ENCODE peak calls at places on chromosomes 1 and 21, in six cellular contexts. F, H, O, G, E and P are unnamed samples.

GRCh38 chr1:40187399-40187798 is 26.2 kb downstream of the RLF start:
- DNase-seq in F (no peak), H (no peak), O (no peak), G (no peak), E (no peak), P (no peak)

GRCh38 chr1:228366851-228367741 is 39.5 kb downstream of the TRIM11 start:
- DNase-seq in F (peak), H (no peak), O (no peak), G (no peak), E (peak), P (no peak)

GRCh38 chr1:47325530-47325929 is 8.1 kb upstream of the CMPK1 start:
- DNase-seq in F (no peak), H (no peak), O (no peak), G (no peak), E (no peak), P (no peak)

GRCh38 chr1:71304125-71304524 is 223.3 kb upstream of the ZRANB2 start:
- DNase-seq in F (no peak), H (no peak), O (no peak), G (no peak), E (no peak), P (no peak)

GRCh38 chr1:53957231-53957818 is 11.2 kb downstream of the LRRC42 start:
- DNase-seq in F (no peak), H (no peak), O (no peak), G (no peak), E (no peak), P (no peak)

GRCh38 chr21:44991538-44992483 is 52.0 kb downstream of the SLX9 start:
- DNase-seq in F (peak), H (no peak), O (no peak), G (no peak), E (peak), P (no peak)

GRCh38 chr1:9246841-9247785 is 12.5 kb downstream of the H6PD start:
- DNase-seq in F (no peak), H (no peak), O (no peak), G (no peak), E (peak), P (no peak)

GRCh38 chr1:224498574-224499170 is 64.1 kb upstream of the WDR26 start:
- DNase-seq in F (no peak), H (no peak), O (no peak), G (peak), E (peak), P (no peak)

GRCh38 chr1:213297021-213297420 is 246.0 kb downstream of the RPS6KC1 start:
- DNase-seq in F (no peak), H (no peak), O (no peak), G (no peak), E (no peak), P (no peak)

GRCh38 chr1:231612393-231613089 is 14.0 kb upstream of the DISC1 start:
- DNase-seq in F (no peak), H (no peak), O (no peak), G (peak), E (peak), P (no peak)

GRCh38 chr1:29569971-29570634 is 333.8 kb downstream of the PTPRU start:
- DNase-seq in F (peak), H (no peak), O (no peak), G (no peak), E (no peak), P (no peak)

GRCh38 chr1:113197662-113198330 is 124.8 kb downstream of the LRIG2 start:
- DNase-seq in F (no peak), H (no peak), O (no peak), G (no peak), E (no peak), P (no peak)

GRCh38 chr1:87061742-87062156 is 147.3 kb downstream of the HS2ST1 start:
- DNase-seq in F (no peak), H (no peak), O (no peak), G (peak), E (no peak), P (no peak)

GRCh38 chr1:17207540-17207939 is 2.6 kb downstream of the PADI1 start:
- DNase-seq in F (no peak), H (no peak), O (no peak), G (no peak), E (no peak), P (no peak)

GRCh38 chr1:203650012-203650836 is 23.6 kb downstream of the ATP2B4 start:
- DNase-seq in F (no peak), H (no peak), O (peak), G (peak), E (peak), P (no peak)

GRCh38 chr1:20792177-20792576 is 5.1 kb upstream of the HP1BP3 start:
- DNase-seq in F (no peak), H (no peak), O (no peak), G (no peak), E (no peak), P (no peak)

GRCh38 chr21:46414965-46415275 is 43.8 kb upstream of the DIP2A start:
- DNase-seq in F (peak), H (no peak), O (no peak), G (no peak), E (no peak), P (no peak)

GRCh38 chr1:160590488-160590887 is 11.2 kb upstream of the CD84 start:
- DNase-seq in F (no peak), H (no peak), O (no peak), G (no peak), E (no peak), P (no peak)

GRCh38 chr1:176847052-176847451 is 317.5 kb downstream of the ASTN1 start:
- DNase-seq in F (no peak), H (no peak), O (no peak), G (no peak), E (no peak), P (no peak)

GRCh38 chr1:55589656-55590297 is 374.6 kb upstream of the USP24 start:
- DNase-seq in F (no peak), H (no peak), O (no peak), G (no peak), E (peak), P (no peak)

GRCh38 chr1:19033926-19034680 is 77.6 kb upstream of the IFFO2 start:
- DNase-seq in F (peak), H (no peak), O (no peak), G (no peak), E (no peak), P (no peak)

GRCh38 chr1:78035121-78035520 is 10.6 kb upstream of the GIPC2 start:
- DNase-seq in F (no peak), H (no peak), O (no peak), G (no peak), E (no peak), P (no peak)

GRCh38 chr1:248839168-248839555 is 1.1 kb downstream of the ZNF672 start:
- DNase-seq in F (no peak), H (no peak), O (no peak), G (no peak), E (no peak), P (no peak)

GRCh38 chr1:10941891-10942541 is 70.4 kb upstream of the TARDBP start:
- DNase-seq in F (no peak), H (no peak), O (peak), G (peak), E (peak), P (no peak)

GRCh38 chr1:170634819-170635410 is 29.0 kb upstream of the PRRX1 start:
- DNase-seq in F (no peak), H (no peak), O (no peak), G (peak), E (no peak), P (no peak)

GRCh38 chr1:206050655-206051235 is 2.2 kb upstream of the RHEX start:
- DNase-seq in F (no peak), H (no peak), O (peak), G (peak), E (no peak), P (no peak)

GRCh38 chr1:44036409-44037111 is 5.3 kb upstream of the SLC6A9 start:
- DNase-seq in F (peak), H (peak), O (peak), G (peak), E (peak), P (no peak)

GRCh38 chr1:232169436-232169835 is 460.5 kb downstream of the SIPA1L2 start:
- DNase-seq in F (no peak), H (no peak), O (no peak), G (no peak), E (no peak), P (no peak)

GRCh38 chr1:74368335-74368734 is 133.1 kb downstream of the TNNI3K start:
- DNase-seq in F (no peak), H (no peak), O (no peak), G (no peak), E (no peak), P (no peak)

GRCh38 chr1:1349256-1350012 is at the start of gene DVL1:
- DNase-seq in F (no peak), H (peak), O (peak), G (peak), E (peak), P (peak)

GRCh38 chr1:239123243-239123642 is 263.1 kb upstream of the CHRM3 start:
- DNase-seq in F (no peak), H (no peak), O (no peak), G (no peak), E (no peak), P (no peak)

GRCh38 chr1:218705911-218706893 is 361.1 kb downstream of the TGFB2 start:
- DNase-seq in F (no peak), H (no peak), O (no peak), G (no peak), E (no peak), P (no peak)

GRCh38 chr1:6448749-6449631 is 17.0 kb downstream of the TNFRSF25 start:
- DNase-seq in F (no peak), H (no peak), O (no peak), G (no peak), E (no peak), P (no peak)

GRCh38 chr1:113275691-113276090 is 114.6 kb upstream of the MAGI3 start:
- DNase-seq in F (no peak), H (no peak), O (no peak), G (no peak), E (no peak), P (no peak)